ENCODE peak calls at places on chromosomes 13 and 19, in six cellular contexts. Z is A549, T is HEK293T, L is IMR-90, E is GM12878, Y is HepG2. D is an unnamed sample.

GRCh38 chr13:77530870-77531269 is 4.6 kb upstream of the SCEL start:
- DNase-seq in T (no peak), Z (no peak), E (no peak), L (no peak), Y (no peak), D (no peak)

GRCh38 chr19:19338082-19338481 is 17.5 kb downstream of the MAU2 start:
- DNase-seq in Z (no peak), T (no peak), L (peak; percentile 19), E (no peak), Y (no peak), D (no peak)

GRCh38 chr19:37655689-37656491 is 625 bp upstream of the ZFP30 start:
- DNase-seq in T (peak; percentile 79), E (peak; percentile 45), Y (peak; percentile 80), Z (peak; percentile 81), L (peak; percentile 68), D (peak; percentile 85)

GRCh38 chr19:39372047-39372802 is 18.7 kb downstream of the PAF1 start:
- DNase-seq in L (peak; percentile 93), T (no peak), Z (no peak), E (no peak), Y (no peak), D (no peak)

GRCh38 chr13:99778500-99778899 is 193.1 kb downstream of the ZIC5 start:
- DNase-seq in Z (no peak), E (no peak), Y (no peak), T (no peak), L (no peak), D (peak; percentile 8)

GRCh38 chr13:99968521-99969367 is 2.8 kb downstream of the ZIC5 start:
- DNase-seq in Y (no peak), L (no peak), T (no peak), E (no peak), Z (no peak), D (no peak)

GRCh38 chr13:57877596-57877995 is 246.1 kb downstream of the PCDH17 start:
- DNase-seq in Y (no peak), L (no peak), E (no peak), T (no peak), Z (no peak), D (no peak)

GRCh38 chr13:51729853-51730553 is 74.0 kb downstream of the DHRS12 start:
- DNase-seq in E (no peak), Z (no peak), T (no peak), Y (peak; percentile 70), L (peak; percentile 90), D (no peak)

GRCh38 chr19:36183455-36183741 is 31.1 kb downstream of the ZNF565 start:
- DNase-seq in Y (no peak), L (no peak), Z (no peak), E (no peak), T (no peak), D (no peak)

GRCh38 chr13:103542648-103543047 is 476.4 kb upstream of the SLC10A2 start:
- DNase-seq in T (no peak), E (no peak), Y (no peak), Z (no peak), L (no peak), D (no peak)

GRCh38 chr19:2567580-2567979 is 91.7 kb downstream of the GADD45B start:
- DNase-seq in Z (no peak), Y (no peak), E (no peak), T (no peak), L (no peak), D (no peak)

GRCh38 chr19:53865918-53866696 is 1.6 kb upstream of the MYADM start:
- DNase-seq in Z (peak; percentile 78), E (no peak), L (peak; percentile 39), T (no peak), Y (peak; percentile 68), D (peak; percentile 46)

GRCh38 chr19:17610384-17610783 is 54.9 kb downstream of the COLGALT1 start:
- DNase-seq in L (peak; percentile 14), T (peak; percentile 67), E (no peak), Z (peak; percentile 69), Y (peak; percentile 37), D (peak; percentile 87)

GRCh38 chr13:40146586-40147240 is 491.3 kb downstream of the COG6 start:
- DNase-seq in Z (no peak), Y (no peak), L (no peak), E (no peak), T (no peak), D (no peak)

GRCh38 chr19:11446652-11447301 is 11.3 kb downstream of the PRKCSH start:
- DNase-seq in L (no peak), Z (peak; percentile 70), Y (no peak), E (no peak), T (peak; percentile 83), D (peak; percentile 69)

GRCh38 chr19:5126498-5127223 is 157.7 kb downstream of the KDM4B start:
- DNase-seq in E (no peak), Z (no peak), T (no peak), Y (no peak), L (no peak), D (no peak)

GRCh38 chr19:32350492-32350891 is 5.1 kb downstream of the ZNF507 start:
- DNase-seq in E (no peak), T (no peak), L (no peak), Y (peak; percentile 84), Z (no peak), D (no peak)

GRCh38 chr13:28138756-28139470 is 568 bp downstream of the PAN3 start:
- DNase-seq in E (peak; percentile 80), L (peak; percentile 91), Z (peak; percentile 42), Y (peak; percentile 75), T (peak; percentile 69), D (peak; percentile 76)

GRCh38 chr13:112013665-112014064 is 53.3 kb upstream of the SOX1 start:
- DNase-seq in E (no peak), L (no peak), Z (no peak), Y (no peak), T (no peak), D (no peak)

GRCh38 chr19:29672933-29673336 is 7.7 kb downstream of the PLEKHF1 start:
- DNase-seq in L (no peak), Z (no peak), E (peak; percentile 69), T (no peak), Y (no peak), D (no peak)

GRCh38 chr19:29670255-29670654 is 5.0 kb downstream of the PLEKHF1 start:
- DNase-seq in Y (no peak), L (no peak), T (no peak), Z (no peak), E (no peak), D (no peak)

GRCh38 chr19:29672319-29672932 is 7.2 kb downstream of the PLEKHF1 start:
- DNase-seq in Y (no peak), T (no peak), L (no peak), Z (no peak), E (no peak), D (no peak)

GRCh38 chr19:29673451-29674371 is 8.4 kb downstream of the PLEKHF1 start:
- DNase-seq in L (no peak), E (no peak), Y (no peak), Z (no peak), T (no peak), D (no peak)

DNA sequence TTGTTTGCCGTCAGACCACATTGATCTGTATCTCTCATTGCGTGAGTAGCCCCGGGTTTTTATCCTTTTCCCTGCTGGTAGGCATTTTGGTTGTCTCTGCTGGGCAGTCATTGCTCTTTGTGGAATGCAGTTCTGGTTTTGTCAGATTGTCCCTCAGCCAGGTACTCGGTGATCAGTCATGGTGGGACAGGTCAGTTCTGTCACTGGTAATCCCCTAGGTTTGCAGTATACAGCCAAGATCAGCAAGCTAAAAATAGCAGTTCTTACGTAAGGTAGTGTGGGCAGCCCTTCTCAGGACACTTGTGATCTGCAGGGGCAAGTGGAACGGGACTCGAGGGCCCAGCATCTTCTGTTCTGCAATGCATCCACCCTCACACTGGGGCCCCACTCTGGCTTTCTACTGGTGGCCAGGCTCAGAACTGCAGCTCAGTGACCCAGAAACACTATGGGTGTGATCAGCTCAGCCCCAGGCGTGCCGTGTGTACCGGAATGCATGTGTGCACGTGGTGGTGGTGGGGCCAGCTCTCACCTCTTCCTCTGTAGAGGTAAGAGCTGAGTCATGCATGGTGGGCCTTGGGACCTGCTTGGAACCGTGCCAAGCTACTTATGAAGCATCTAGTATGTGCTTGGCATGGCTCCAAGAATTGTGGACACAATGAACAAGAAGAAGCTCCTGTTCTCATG is 6.3 kb downstream of the PLEKHF1 start:
- DNase-seq in T (no peak), L (no peak), Z (no peak), Y (peak; percentile 76), E (peak; percentile 88), D (peak; percentile 62)
- TF ChIP-seq BHLHE40 in T (no peak), L (no peak), Z (no peak), Y (peak; percentile 51), E (peak; percentile 99), D (peak; percentile 91)

GRCh38 chr19:48836089-48837017 is at the start of gene HSD17B14:
- DNase-seq in E (no peak), Y (no peak), T (no peak), L (no peak), Z (no peak), D (peak; percentile 33)
- TF ChIP-seq BHLHE40 in E (no peak), Y (no peak), T (no peak), L (no peak), Z (no peak), D (no peak)

DNA sequence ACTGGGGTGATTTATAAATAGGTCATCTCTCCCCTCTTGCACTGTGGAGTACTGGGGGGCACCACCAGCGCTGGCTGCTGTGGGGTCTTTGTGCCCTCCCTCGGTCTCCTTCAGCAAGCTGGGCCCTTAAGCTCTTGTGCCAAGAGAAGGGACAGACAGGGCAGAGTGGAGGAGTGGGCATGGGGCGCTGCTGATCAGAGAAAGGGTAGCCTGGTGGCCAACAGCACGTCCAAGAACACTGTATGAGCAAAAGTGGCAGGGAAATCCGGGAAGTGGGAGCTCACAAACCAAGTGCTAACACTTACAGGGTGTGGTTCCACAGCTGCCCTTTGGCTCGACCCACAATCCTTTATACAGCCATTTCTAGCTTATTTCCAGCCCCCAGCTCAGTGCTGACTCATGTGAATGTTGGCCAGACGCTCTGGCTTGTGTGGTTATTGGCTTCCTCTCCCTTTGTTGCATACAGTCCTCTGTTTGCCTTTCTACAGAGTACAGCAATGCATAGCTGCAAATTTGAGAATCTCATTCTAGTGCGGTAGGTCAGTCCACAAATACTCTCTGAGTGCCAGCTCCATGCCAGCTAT is 298.8 kb downstream of the SHISA2 start:
- DNase-seq in Z (no peak), Y (no peak), T (no peak), L (peak; percentile 36), E (no peak), D (no peak)
- TF ChIP-seq BHLHE40 in Z (no peak), Y (no peak), T (no peak), L (no peak), E (no peak), D (no peak)

GRCh38 chr13:88456155-88456554 is 785.0 kb downstream of the SLITRK5 start:
- DNase-seq in E (no peak), L (no peak), Y (no peak), T (no peak), Z (no peak), D (no peak)

DNA sequence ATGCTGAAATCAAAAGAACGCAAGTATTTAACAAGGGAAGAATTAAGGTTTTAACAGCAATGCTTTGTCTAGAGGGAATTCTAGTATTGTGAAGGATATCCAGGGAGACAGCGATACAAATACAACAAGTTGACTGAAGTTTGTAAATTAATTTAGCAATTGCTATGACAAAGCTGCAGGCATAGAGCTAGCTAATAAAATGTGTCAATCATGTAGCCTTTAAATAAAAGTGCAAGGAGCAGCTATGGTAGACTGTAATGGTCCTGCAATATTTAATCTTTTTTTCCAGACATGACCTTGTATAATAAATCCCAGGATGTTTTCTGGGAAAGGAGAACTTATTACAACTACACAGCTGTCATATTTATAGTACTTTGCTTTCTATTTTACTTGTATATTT is 779.3 kb downstream of the SLITRK5 start:
- DNase-seq in E (no peak), L (no peak), T (no peak), Z (no peak), Y (no peak), D (no peak)
- TF ChIP-seq BHLHE40 in E (no peak), L (no peak), T (no peak), Z (no peak), Y (no peak), D (no peak)

D was measured in K562.